ENCODE peak calls at places on chromosomes 7 and 10, in seven cellular contexts. One of them, this sample, is unnamed.

GRCh38 chr7:51085034-51085692 is 231.4 kb downstream of the COBL start:
- DNase-seq in activated CD8-positive, alpha-beta memory T cell treated with anti-CD3 and anti-CD28 coated beads for 24 hours: no peak
- DNase-seq in activated CD4-positive, alpha-beta T cell treated with anti-CD3 and anti-CD28 coated beads for 48 hours: no peak
- DNase-seq in A172: no peak
- DNase-seq in RWPE1: no peak
- DNase-seq in C1 segment of cervical spinal cord: no peak
- DNase-seq in endothelial cell: no peak
- DNase-seq in this sample: no peak

GRCh38 chr10:79189853-79190435 is 121.2 kb downstream of the ZMIZ1 start:
- DNase-seq in activated CD4-positive, alpha-beta T cell treated with anti-CD3 and anti-CD28 coated beads for 48 hours: no peak
- DNase-seq in C1 segment of cervical spinal cord: no peak
- DNase-seq in activated CD8-positive, alpha-beta memory T cell treated with anti-CD3 and anti-CD28 coated beads for 24 hours: no peak
- DNase-seq in RWPE1: peak
- DNase-seq in endothelial cell: no peak
- DNase-seq in A172: peak
- DNase-seq in this sample: no peak

GRCh38 chr10:26445411-26446031 is 7.4 kb downstream of the APBB1IP start:
- DNase-seq in activated CD8-positive, alpha-beta memory T cell treated with anti-CD3 and anti-CD28 coated beads for 24 hours: no peak
- DNase-seq in activated CD4-positive, alpha-beta T cell treated with anti-CD3 and anti-CD28 coated beads for 48 hours: no peak
- DNase-seq in A172: no peak
- DNase-seq in C1 segment of cervical spinal cord: no peak
- DNase-seq in endothelial cell: no peak
- DNase-seq in RWPE1: no peak
- DNase-seq in this sample: no peak

GRCh38 chr10:33612116-33612515 is 277.6 kb upstream of the NRP1 start:
- DNase-seq in activated CD4-positive, alpha-beta T cell treated with anti-CD3 and anti-CD28 coated beads for 48 hours: no peak
- DNase-seq in C1 segment of cervical spinal cord: no peak
- DNase-seq in activated CD8-positive, alpha-beta memory T cell treated with anti-CD3 and anti-CD28 coated beads for 24 hours: no peak
- DNase-seq in A172: no peak
- DNase-seq in endothelial cell: no peak
- DNase-seq in RWPE1: peak
- DNase-seq in this sample: no peak

GRCh38 chr10:81814842-81815241 is 60.2 kb upstream of the NRG3 start:
- DNase-seq in endothelial cell: no peak
- DNase-seq in activated CD4-positive, alpha-beta T cell treated with anti-CD3 and anti-CD28 coated beads for 48 hours: no peak
- DNase-seq in A172: no peak
- DNase-seq in activated CD8-positive, alpha-beta memory T cell treated with anti-CD3 and anti-CD28 coated beads for 24 hours: no peak
- DNase-seq in RWPE1: no peak
- DNase-seq in C1 segment of cervical spinal cord: no peak
- DNase-seq in this sample: no peak

GRCh38 chr10:103241262-103242011 is 4.2 kb upstream of the RPEL1 start:
- DNase-seq in RWPE1: peak
- DNase-seq in endothelial cell: no peak
- DNase-seq in A172: peak
- DNase-seq in activated CD4-positive, alpha-beta T cell treated with anti-CD3 and anti-CD28 coated beads for 48 hours: peak
- DNase-seq in C1 segment of cervical spinal cord: no peak
- DNase-seq in activated CD8-positive, alpha-beta memory T cell treated with anti-CD3 and anti-CD28 coated beads for 24 hours: no peak
- DNase-seq in this sample: no peak

GRCh38 chr10:104582604-104582951 is 58.5 kb upstream of the SORCS3 start:
- DNase-seq in C1 segment of cervical spinal cord: no peak
- DNase-seq in activated CD4-positive, alpha-beta T cell treated with anti-CD3 and anti-CD28 coated beads for 48 hours: peak
- DNase-seq in RWPE1: peak
- DNase-seq in activated CD8-positive, alpha-beta memory T cell treated with anti-CD3 and anti-CD28 coated beads for 24 hours: no peak
- DNase-seq in A172: peak
- DNase-seq in endothelial cell: no peak
- DNase-seq in this sample: no peak

GRCh38 chr10:80540136-80540535 is 2.4 kb downstream of the SH2D4B start:
- DNase-seq in activated CD8-positive, alpha-beta memory T cell treated with anti-CD3 and anti-CD28 coated beads for 24 hours: no peak
- DNase-seq in endothelial cell: no peak
- DNase-seq in RWPE1: no peak
- DNase-seq in A172: no peak
- DNase-seq in activated CD4-positive, alpha-beta T cell treated with anti-CD3 and anti-CD28 coated beads for 48 hours: no peak
- DNase-seq in C1 segment of cervical spinal cord: no peak
- DNase-seq in this sample: no peak

GRCh38 chr7:55072251-55072650 is 53.4 kb downstream of the EGFR start:
- DNase-seq in RWPE1: no peak
- DNase-seq in C1 segment of cervical spinal cord: no peak
- DNase-seq in activated CD4-positive, alpha-beta T cell treated with anti-CD3 and anti-CD28 coated beads for 48 hours: no peak
- DNase-seq in activated CD8-positive, alpha-beta memory T cell treated with anti-CD3 and anti-CD28 coated beads for 24 hours: no peak
- DNase-seq in endothelial cell: no peak
- DNase-seq in A172: peak
- DNase-seq in this sample: no peak

GRCh38 chr7:151058766-151059361 is 525 bp upstream of the SLC4A2 start:
- DNase-seq in RWPE1: peak
- DNase-seq in activated CD4-positive, alpha-beta T cell treated with anti-CD3 and anti-CD28 coated beads for 48 hours: peak
- DNase-seq in activated CD8-positive, alpha-beta memory T cell treated with anti-CD3 and anti-CD28 coated beads for 24 hours: no peak
- DNase-seq in A172: no peak
- DNase-seq in endothelial cell: no peak
- DNase-seq in C1 segment of cervical spinal cord: no peak
- DNase-seq in this sample: peak

GRCh38 chr7:82343-83155 is 109.8 kb upstream of the FAM20C start:
- DNase-seq in activated CD8-positive, alpha-beta memory T cell treated with anti-CD3 and anti-CD28 coated beads for 24 hours: no peak
- DNase-seq in A172: no peak
- DNase-seq in endothelial cell: no peak
- DNase-seq in activated CD4-positive, alpha-beta T cell treated with anti-CD3 and anti-CD28 coated beads for 48 hours: no peak
- DNase-seq in RWPE1: peak
- DNase-seq in C1 segment of cervical spinal cord: no peak
- DNase-seq in this sample: no peak

GRCh38 chr10:77073066-77073960 is 564.3 kb downstream of the KCNMA1 start:
- DNase-seq in A172: no peak
- DNase-seq in RWPE1: no peak
- DNase-seq in C1 segment of cervical spinal cord: no peak
- DNase-seq in activated CD8-positive, alpha-beta memory T cell treated with anti-CD3 and anti-CD28 coated beads for 24 hours: no peak
- DNase-seq in endothelial cell: no peak
- DNase-seq in activated CD4-positive, alpha-beta T cell treated with anti-CD3 and anti-CD28 coated beads for 48 hours: no peak
- DNase-seq in this sample: no peak

GRCh38 chr10:16987129-16987670 is 142.4 kb downstream of the CUBN start:
- DNase-seq in activated CD8-positive, alpha-beta memory T cell treated with anti-CD3 and anti-CD28 coated beads for 24 hours: no peak
- DNase-seq in activated CD4-positive, alpha-beta T cell treated with anti-CD3 and anti-CD28 coated beads for 48 hours: no peak
- DNase-seq in endothelial cell: no peak
- DNase-seq in A172: no peak
- DNase-seq in RWPE1: peak
- DNase-seq in C1 segment of cervical spinal cord: no peak
- DNase-seq in this sample: no peak

GRCh38 chr10:26534384-26534783 is 96.2 kb downstream of the APBB1IP start:
- DNase-seq in activated CD4-positive, alpha-beta T cell treated with anti-CD3 and anti-CD28 coated beads for 48 hours: peak
- DNase-seq in RWPE1: no peak
- DNase-seq in activated CD8-positive, alpha-beta memory T cell treated with anti-CD3 and anti-CD28 coated beads for 24 hours: no peak
- DNase-seq in A172: no peak
- DNase-seq in C1 segment of cervical spinal cord: no peak
- DNase-seq in endothelial cell: no peak
- DNase-seq in this sample: no peak

GRCh38 chr10:31000867-31001266 is 30.8 kb downstream of the ZNF438 start:
- DNase-seq in activated CD4-positive, alpha-beta T cell treated with anti-CD3 and anti-CD28 coated beads for 48 hours: no peak
- DNase-seq in activated CD8-positive, alpha-beta memory T cell treated with anti-CD3 and anti-CD28 coated beads for 24 hours: no peak
- DNase-seq in endothelial cell: no peak
- DNase-seq in RWPE1: no peak
- DNase-seq in C1 segment of cervical spinal cord: no peak
- DNase-seq in A172: no peak
- DNase-seq in this sample: no peak

GRCh38 chr10:87650838-87651237 is 8.8 kb upstream of the PAPSS2 start:
- DNase-seq in A172: no peak
- DNase-seq in activated CD8-positive, alpha-beta memory T cell treated with anti-CD3 and anti-CD28 coated beads for 24 hours: no peak
- DNase-seq in endothelial cell: no peak
- DNase-seq in RWPE1: no peak
- DNase-seq in C1 segment of cervical spinal cord: no peak
- DNase-seq in activated CD4-positive, alpha-beta T cell treated with anti-CD3 and anti-CD28 coated beads for 48 hours: no peak
- DNase-seq in this sample: no peak

GRCh38 chr10:49036638-49037037 is 78.7 kb downstream of the VSTM4 start:
- DNase-seq in RWPE1: no peak
- DNase-seq in C1 segment of cervical spinal cord: no peak
- DNase-seq in A172: no peak
- DNase-seq in activated CD4-positive, alpha-beta T cell treated with anti-CD3 and anti-CD28 coated beads for 48 hours: no peak
- DNase-seq in endothelial cell: no peak
- DNase-seq in activated CD8-positive, alpha-beta memory T cell treated with anti-CD3 and anti-CD28 coated beads for 24 hours: no peak
- DNase-seq in this sample: no peak

GRCh38 chr7:22432203-22432718 is 67.7 kb downstream of the STEAP1B start:
- DNase-seq in activated CD8-positive, alpha-beta memory T cell treated with anti-CD3 and anti-CD28 coated beads for 24 hours: no peak
- DNase-seq in A172: no peak
- DNase-seq in C1 segment of cervical spinal cord: no peak
- DNase-seq in activated CD4-positive, alpha-beta T cell treated with anti-CD3 and anti-CD28 coated beads for 48 hours: no peak
- DNase-seq in endothelial cell: no peak
- DNase-seq in RWPE1: no peak
- DNase-seq in this sample: no peak

GRCh38 chr7:133571066-133571465 is 318.2 kb downstream of the EXOC4 start:
- DNase-seq in activated CD4-positive, alpha-beta T cell treated with anti-CD3 and anti-CD28 coated beads for 48 hours: no peak
- DNase-seq in A172: no peak
- DNase-seq in activated CD8-positive, alpha-beta memory T cell treated with anti-CD3 and anti-CD28 coated beads for 24 hours: no peak
- DNase-seq in RWPE1: no peak
- DNase-seq in endothelial cell: no peak
- DNase-seq in C1 segment of cervical spinal cord: no peak
- DNase-seq in this sample: no peak

GRCh38 chr7:35905555-35905954 is 104.7 kb downstream of the SEPTIN7 start:
- DNase-seq in C1 segment of cervical spinal cord: no peak
- DNase-seq in endothelial cell: no peak
- DNase-seq in RWPE1: peak
- DNase-seq in activated CD4-positive, alpha-beta T cell treated with anti-CD3 and anti-CD28 coated beads for 48 hours: no peak
- DNase-seq in A172: no peak
- DNase-seq in activated CD8-positive, alpha-beta memory T cell treated with anti-CD3 and anti-CD28 coated beads for 24 hours: no peak
- DNase-seq in this sample: no peak

GRCh38 chr10:28661035-28661434 is 16.3 kb upstream of the BAMBI start:
- DNase-seq in RWPE1: peak
- DNase-seq in activated CD4-positive, alpha-beta T cell treated with anti-CD3 and anti-CD28 coated beads for 48 hours: no peak
- DNase-seq in activated CD8-positive, alpha-beta memory T cell treated with anti-CD3 and anti-CD28 coated beads for 24 hours: peak
- DNase-seq in endothelial cell: no peak
- DNase-seq in A172: peak
- DNase-seq in C1 segment of cervical spinal cord: no peak
- DNase-seq in this sample: no peak

GRCh38 chr10:75683158-75683557 is 251.7 kb downstream of the LRMDA start:
- DNase-seq in C1 segment of cervical spinal cord: no peak
- DNase-seq in activated CD8-positive, alpha-beta memory T cell treated with anti-CD3 and anti-CD28 coated beads for 24 hours: no peak
- DNase-seq in endothelial cell: no peak
- DNase-seq in activated CD4-positive, alpha-beta T cell treated with anti-CD3 and anti-CD28 coated beads for 48 hours: no peak
- DNase-seq in RWPE1: no peak
- DNase-seq in A172: no peak
- DNase-seq in this sample: no peak

GRCh38 chr7:111672901-111673300 is 110.6 kb upstream of the IMMP2L start:
- DNase-seq in RWPE1: no peak
- DNase-seq in endothelial cell: no peak
- DNase-seq in C1 segment of cervical spinal cord: no peak
- DNase-seq in activated CD8-positive, alpha-beta memory T cell treated with anti-CD3 and anti-CD28 coated beads for 24 hours: no peak
- DNase-seq in A172: no peak
- DNase-seq in activated CD4-positive, alpha-beta T cell treated with anti-CD3 and anti-CD28 coated beads for 48 hours: no peak
- DNase-seq in this sample: no peak

GRCh38 chr10:124728071-124728829 is 15.9 kb downstream of the FAM53B start:
- DNase-seq in endothelial cell: no peak
- DNase-seq in RWPE1: no peak
- DNase-seq in activated CD8-positive, alpha-beta memory T cell treated with anti-CD3 and anti-CD28 coated beads for 24 hours: peak
- DNase-seq in A172: no peak
- DNase-seq in C1 segment of cervical spinal cord: no peak
- DNase-seq in activated CD4-positive, alpha-beta T cell treated with anti-CD3 and anti-CD28 coated beads for 48 hours: peak
- DNase-seq in this sample: peak

GRCh38 chr7:2444476-2444875 is 31.7 kb downstream of the GRIFIN start:
- DNase-seq in RWPE1: no peak
- DNase-seq in C1 segment of cervical spinal cord: no peak
- DNase-seq in activated CD8-positive, alpha-beta memory T cell treated with anti-CD3 and anti-CD28 coated beads for 24 hours: no peak
- DNase-seq in A172: peak
- DNase-seq in endothelial cell: no peak
- DNase-seq in activated CD4-positive, alpha-beta T cell treated with anti-CD3 and anti-CD28 coated beads for 48 hours: no peak
- DNase-seq in this sample: no peak

GRCh38 chr10:15222511-15222910 is 54.0 kb upstream of the NMT2 start:
- DNase-seq in endothelial cell: no peak
- DNase-seq in RWPE1: no peak
- DNase-seq in A172: no peak
- DNase-seq in activated CD8-positive, alpha-beta memory T cell treated with anti-CD3 and anti-CD28 coated beads for 24 hours: no peak
- DNase-seq in activated CD4-positive, alpha-beta T cell treated with anti-CD3 and anti-CD28 coated beads for 48 hours: no peak
- DNase-seq in C1 segment of cervical spinal cord: no peak
- DNase-seq in this sample: no peak

GRCh38 chr10:7652121-7652520 is 14.6 kb downstream of the ITIH5 start:
- DNase-seq in activated CD4-positive, alpha-beta T cell treated with anti-CD3 and anti-CD28 coated beads for 48 hours: no peak
- DNase-seq in activated CD8-positive, alpha-beta memory T cell treated with anti-CD3 and anti-CD28 coated beads for 24 hours: no peak
- DNase-seq in A172: no peak
- DNase-seq in C1 segment of cervical spinal cord: no peak
- DNase-seq in RWPE1: no peak
- DNase-seq in endothelial cell: no peak
- DNase-seq in this sample: no peak

GRCh38 chr10:78548369-78548985 is 514.8 kb downstream of the RPS24 start:
- DNase-seq in C1 segment of cervical spinal cord: no peak
- DNase-seq in A172: no peak
- DNase-seq in RWPE1: no peak
- DNase-seq in activated CD8-positive, alpha-beta memory T cell treated with anti-CD3 and anti-CD28 coated beads for 24 hours: no peak
- DNase-seq in endothelial cell: no peak
- DNase-seq in activated CD4-positive, alpha-beta T cell treated with anti-CD3 and anti-CD28 coated beads for 48 hours: no peak
- DNase-seq in this sample: no peak

GRCh38 chr10:8844141-8844540 is 789.7 kb downstream of the GATA3 start:
- DNase-seq in RWPE1: no peak
- DNase-seq in activated CD4-positive, alpha-beta T cell treated with anti-CD3 and anti-CD28 coated beads for 48 hours: no peak
- DNase-seq in A172: no peak
- DNase-seq in activated CD8-positive, alpha-beta memory T cell treated with anti-CD3 and anti-CD28 coated beads for 24 hours: no peak
- DNase-seq in C1 segment of cervical spinal cord: no peak
- DNase-seq in endothelial cell: no peak
- DNase-seq in this sample: no peak

GRCh38 chr10:101969496-101969895 is 86.5 kb downstream of the ARMH3 start:
- DNase-seq in activated CD4-positive, alpha-beta T cell treated with anti-CD3 and anti-CD28 coated beads for 48 hours: no peak
- DNase-seq in endothelial cell: no peak
- DNase-seq in RWPE1: no peak
- DNase-seq in activated CD8-positive, alpha-beta memory T cell treated with anti-CD3 and anti-CD28 coated beads for 24 hours: no peak
- DNase-seq in C1 segment of cervical spinal cord: no peak
- DNase-seq in A172: no peak
- DNase-seq in this sample: no peak

GRCh38 chr7:29987083-29987482 is 2.5 kb downstream of the SCRN1 start:
- DNase-seq in activated CD4-positive, alpha-beta T cell treated with anti-CD3 and anti-CD28 coated beads for 48 hours: no peak
- DNase-seq in endothelial cell: no peak
- DNase-seq in RWPE1: no peak
- DNase-seq in activated CD8-positive, alpha-beta memory T cell treated with anti-CD3 and anti-CD28 coated beads for 24 hours: no peak
- DNase-seq in C1 segment of cervical spinal cord: no peak
- DNase-seq in A172: peak
- DNase-seq in this sample: no peak

GRCh38 chr10:57993302-57993701 is 274.4 kb downstream of the IPMK start:
- DNase-seq in endothelial cell: no peak
- DNase-seq in activated CD4-positive, alpha-beta T cell treated with anti-CD3 and anti-CD28 coated beads for 48 hours: no peak
- DNase-seq in C1 segment of cervical spinal cord: no peak
- DNase-seq in activated CD8-positive, alpha-beta memory T cell treated with anti-CD3 and anti-CD28 coated beads for 24 hours: no peak
- DNase-seq in RWPE1: no peak
- DNase-seq in A172: no peak
- DNase-seq in this sample: no peak

GRCh38 chr7:114508096-114508495 is 93.5 kb downstream of the FOXP2 start:
- DNase-seq in endothelial cell: no peak
- DNase-seq in activated CD8-positive, alpha-beta memory T cell treated with anti-CD3 and anti-CD28 coated beads for 24 hours: no peak
- DNase-seq in RWPE1: no peak
- DNase-seq in A172: no peak
- DNase-seq in activated CD4-positive, alpha-beta T cell treated with anti-CD3 and anti-CD28 coated beads for 48 hours: no peak
- DNase-seq in C1 segment of cervical spinal cord: no peak
- DNase-seq in this sample: no peak

GRCh38 chr10:84540617-84541288 is 212.4 kb downstream of the CCSER2 start:
- DNase-seq in activated CD8-positive, alpha-beta memory T cell treated with anti-CD3 and anti-CD28 coated beads for 24 hours: peak
- DNase-seq in RWPE1: peak
- DNase-seq in A172: peak
- DNase-seq in activated CD4-positive, alpha-beta T cell treated with anti-CD3 and anti-CD28 coated beads for 48 hours: peak
- DNase-seq in C1 segment of cervical spinal cord: no peak
- DNase-seq in endothelial cell: peak
- DNase-seq in this sample: peak

GRCh38 chr10:59878289-59878688 is 28.1 kb downstream of the CCDC6 start:
- DNase-seq in activated CD8-positive, alpha-beta memory T cell treated with anti-CD3 and anti-CD28 coated beads for 24 hours: no peak
- DNase-seq in activated CD4-positive, alpha-beta T cell treated with anti-CD3 and anti-CD28 coated beads for 48 hours: no peak
- DNase-seq in A172: no peak
- DNase-seq in C1 segment of cervical spinal cord: no peak
- DNase-seq in endothelial cell: no peak
- DNase-seq in RWPE1: no peak
- DNase-seq in this sample: no peak

GRCh38 chr7:29091121-29091601 is 55.2 kb downstream of the CPVL start:
- DNase-seq in RWPE1: no peak
- DNase-seq in activated CD4-positive, alpha-beta T cell treated with anti-CD3 and anti-CD28 coated beads for 48 hours: no peak
- DNase-seq in A172: no peak
- DNase-seq in endothelial cell: no peak
- DNase-seq in activated CD8-positive, alpha-beta memory T cell treated with anti-CD3 and anti-CD28 coated beads for 24 hours: no peak
- DNase-seq in C1 segment of cervical spinal cord: no peak
- DNase-seq in this sample: no peak

GRCh38 chr7:85456254-85456653 is 269.4 kb upstream of the SEMA3D start:
- DNase-seq in A172: no peak
- DNase-seq in activated CD8-positive, alpha-beta memory T cell treated with anti-CD3 and anti-CD28 coated beads for 24 hours: no peak
- DNase-seq in endothelial cell: no peak
- DNase-seq in activated CD4-positive, alpha-beta T cell treated with anti-CD3 and anti-CD28 coated beads for 48 hours: no peak
- DNase-seq in RWPE1: no peak
- DNase-seq in C1 segment of cervical spinal cord: no peak
- DNase-seq in this sample: no peak

GRCh38 chr7:133797818-133798485 is 329.2 kb upstream of the LRGUK start:
- DNase-seq in A172: peak
- DNase-seq in activated CD4-positive, alpha-beta T cell treated with anti-CD3 and anti-CD28 coated beads for 48 hours: no peak
- DNase-seq in endothelial cell: no peak
- DNase-seq in RWPE1: no peak
- DNase-seq in C1 segment of cervical spinal cord: no peak
- DNase-seq in activated CD8-positive, alpha-beta memory T cell treated with anti-CD3 and anti-CD28 coated beads for 24 hours: no peak
- DNase-seq in this sample: no peak